ENCODE peak calls at places on chromosomes 12 and 14, in nine cellular contexts. P is coronary artery; Y is astrocyte of the cerebellum; L is heart left ventricle; V is GM12864; X is effector memory CD4-positive, alpha-beta T cell; Q is uterus; R is K562; Z is CD4-positive, CD25-positive, alpha-beta regulatory T cell. W is an unnamed sample.

GRCh38 chr12:66678640-66679268 is at the start of gene GRIP1:
- DNase-seq in L (no peak), P (no peak), V (no peak), Q (no peak), R (no peak), X (no peak), Z (no peak), Y (no peak), W (no peak)

GRCh38 chr12:80157640-80158039 is 58.3 kb downstream of the OTOGL start:
- DNase-seq in L (no peak), V (no peak), P (no peak), Y (no peak), X (no peak), Z (no peak), Q (no peak), R (no peak), W (no peak)

GRCh38 chr12:117339104-117339503 is 22.3 kb downstream of the NOS1 start:
- DNase-seq in Z (no peak), X (no peak), V (no peak), L (no peak), R (no peak), P (no peak), Q (no peak), Y (no peak), W (no peak)

GRCh38 chr12:123886931-123887582 is 85.6 kb downstream of the CCDC92 start:
- DNase-seq in Q (no peak), R (no peak), P (no peak), Z (no peak), V (no peak), Y (no peak), X (no peak), L (no peak), W (no peak)

GRCh38 chr12:76777765-76778216 is 13.9 kb downstream of the ZDHHC17 start:
- DNase-seq in R (peak), Z (no peak), Q (no peak), V (peak), Y (no peak), P (no peak), L (no peak), X (no peak), W (no peak)

GRCh38 chr12:83183132-83183531 is 496.4 kb downstream of the TMTC2 start:
- DNase-seq in R (no peak), X (no peak), P (no peak), Q (no peak), Y (no peak), L (no peak), V (no peak), Z (no peak), W (no peak)

GRCh38 chr12:31220061-31220460 is 105.9 kb downstream of the SINHCAF start:
- DNase-seq in R (no peak), L (no peak), V (no peak), Z (no peak), X (no peak), P (no peak), Q (no peak), Y (no peak), W (no peak)

GRCh38 chr12:118374909-118375308 is 1.4 kb upstream of the SUDS3 start:
- DNase-seq in R (no peak), Y (no peak), L (no peak), V (no peak), P (no peak), X (no peak), Z (no peak), Q (no peak), W (no peak)

GRCh38 chr12:2283910-2284309 is 231.1 kb downstream of the CACNA1C start:
- DNase-seq in Y (no peak), X (no peak), Z (no peak), R (no peak), V (no peak), P (no peak), Q (no peak), L (peak), W (no peak)

GRCh38 chr14:100662850-100663527 is 63.7 kb upstream of the DLK1 start:
- DNase-seq in L (peak), V (no peak), Z (peak), X (peak), Q (peak), R (peak), P (no peak), Y (no peak), W (peak)

GRCh38 chr12:70842136-70842535 is 78.4 kb downstream of the PTPRR start:
- DNase-seq in Y (no peak), L (no peak), R (no peak), Q (no peak), Z (no peak), V (no peak), P (no peak), X (no peak), W (no peak)

GRCh38 chr14:29459967-29460366 is 467.7 kb downstream of the PRKD1 start:
- DNase-seq in R (no peak), Y (no peak), L (no peak), P (no peak), Q (no peak), X (no peak), V (no peak), Z (no peak), W (no peak)

GRCh38 chr14:91323671-91324605 is 79.4 kb upstream of the GPR68 start:
- DNase-seq in R (peak), V (peak), Q (peak), Y (peak), Z (peak), P (peak), L (peak), X (peak), W (peak)

GRCh38 chr12:1634590-1635191 is 5.7 kb downstream of the WNT5B start:
- DNase-seq in X (peak), L (peak), P (no peak), Q (peak), R (peak), V (no peak), Y (peak), Z (peak), W (peak)

GRCh38 chr12:123602651-123603195 is 824 bp downstream of the DDX55 start:
- DNase-seq in X (no peak), Q (no peak), Z (no peak), V (no peak), P (no peak), Y (no peak), R (peak), L (no peak), W (no peak)

GRCh38 chr12:76879710-76880025 is 849 bp upstream of the CSRP2 start:
- DNase-seq in V (no peak), R (no peak), Q (no peak), X (no peak), P (peak), Y (no peak), Z (no peak), L (no peak), W (no peak)

GRCh38 chr14:36509056-36509917 is 10.7 kb downstream of the NKX2-1 start:
- DNase-seq in L (no peak), X (no peak), P (no peak), Q (no peak), Z (no peak), Y (no peak), V (no peak), R (no peak), W (no peak)

GRCh38 chr12:56013482-56013881 is 7.4 kb upstream of the IKZF4 start:
- DNase-seq in P (no peak), Y (no peak), X (no peak), L (no peak), V (no peak), R (no peak), Q (no peak), Z (no peak), W (no peak)

GRCh38 chr14:67575684-67576083 is 24.4 kb downstream of the PIGH start:
- DNase-seq in P (no peak), X (no peak), R (peak), L (no peak), Z (no peak), V (no peak), Y (no peak), Q (no peak), W (no peak)

GRCh38 chr14:55354500-55354899 is 57.1 kb downstream of the ATG14 start:
- DNase-seq in L (peak), Y (peak), R (peak), P (no peak), X (peak), Q (peak), V (no peak), Z (peak), W (peak)

GRCh38 chr12:5171701-5172100 is 128.0 kb downstream of the KCNA5 start:
- DNase-seq in Q (no peak), R (peak), V (no peak), Y (peak), L (peak), Z (no peak), X (no peak), P (no peak), W (no peak)

GRCh38 chr12:87866602-87867292 is 162.5 kb downstream of the C12orf50 start:
- DNase-seq in Z (no peak), Y (no peak), X (no peak), R (no peak), L (no peak), P (no peak), V (no peak), Q (no peak), W (no peak)

GRCh38 chr12:127926004-127926403 is 341.0 kb upstream of the TMEM132C start:
- DNase-seq in X (no peak), P (no peak), Q (peak), Z (no peak), L (no peak), R (no peak), V (no peak), Y (peak), W (no peak)

GRCh38 chr12:125528300-125528699 is 463.1 kb downstream of the AACS start:
- DNase-seq in V (no peak), Q (no peak), X (no peak), R (no peak), L (no peak), Y (no peak), P (no peak), Z (no peak), W (no peak)

GRCh38 chr14:88323086-88323519 is at the start of gene KCNK10:
- DNase-seq in P (no peak), Y (no peak), Q (no peak), V (no peak), R (no peak), X (no peak), Z (no peak), L (no peak), W (no peak)

GRCh38 chr12:123091756-123092155 is 59.1 kb downstream of the PITPNM2 start:
- DNase-seq in R (no peak), Z (no peak), X (no peak), L (no peak), Q (no peak), V (no peak), Y (no peak), P (no peak), W (no peak)

GRCh38 chr14:103155013-103155412 is 31.8 kb downstream of the TNFAIP2 start:
- DNase-seq in Z (no peak), R (no peak), V (no peak), P (peak), Q (no peak), Y (no peak), L (peak), X (no peak), W (no peak)

GRCh38 chr12:104248444-104248843 is 32.9 kb downstream of the TXNRD1 start:
- DNase-seq in L (no peak), Y (no peak), Q (no peak), X (no peak), P (no peak), V (no peak), R (no peak), Z (no peak), W (no peak)

GRCh38 chr12:25997401-25997973 is 39.0 kb downstream of the RASSF8 start:
- DNase-seq in L (no peak), Z (no peak), R (no peak), Y (peak), Q (no peak), V (no peak), P (no peak), X (no peak), W (no peak)

GRCh38 chr12:87870493-87870892 is 158.7 kb downstream of the C12orf50 start:
- DNase-seq in Z (no peak), X (no peak), V (no peak), Y (no peak), P (no peak), L (no peak), Q (no peak), R (no peak), W (no peak)

GRCh38 chr12:58922849-58923248 is 2.5 kb upstream of the LRIG3 start:
- DNase-seq in Z (no peak), L (no peak), Y (no peak), P (no peak), R (no peak), X (no peak), V (no peak), Q (no peak), W (no peak)

GRCh38 chr14:90000935-90001334 is 45.2 kb downstream of the TDP1 start:
- DNase-seq in P (no peak), X (no peak), R (no peak), Q (no peak), V (no peak), Y (no peak), Z (no peak), L (no peak), W (no peak)

GRCh38 chr12:112870267-112870980 is 36.3 kb upstream of the OAS1 start:
- DNase-seq in L (no peak), Y (no peak), P (peak), Q (no peak), V (no peak), X (no peak), Z (no peak), R (no peak), W (no peak)

GRCh38 chr12:76927170-76927784 is 48.5 kb upstream of the CSRP2 start:
- DNase-seq in P (no peak), V (peak), Z (no peak), X (no peak), R (peak), Q (no peak), Y (no peak), L (no peak), W (no peak)

GRCh38 chr14:93964820-93965286 is 11.5 kb downstream of the ASB2 start:
- DNase-seq in L (no peak), P (no peak), Z (no peak), Y (no peak), X (no peak), R (no peak), Q (no peak), V (no peak), W (no peak)

GRCh38 chr12:57739387-57739786 is 845 bp upstream of the AGAP2 start:
- DNase-seq in Y (no peak), Q (no peak), X (no peak), V (no peak), R (no peak), L (no peak), P (no peak), Z (no peak), W (no peak)

GRCh38 chr12:57736743-57737466 is 1.6 kb downstream of the AGAP2 start:
- DNase-seq in R (peak), Y (no peak), Q (no peak), X (no peak), L (no peak), P (no peak), V (no peak), Z (no peak), W (peak)

GRCh38 chr12:57738661-57739237 is at the start of gene AGAP2:
- DNase-seq in P (no peak), X (no peak), Z (no peak), L (no peak), R (peak), V (no peak), Y (no peak), Q (no peak), W (no peak)

GRCh38 chr12:57737467-57738141 is 938 bp downstream of the AGAP2 start:
- DNase-seq in Q (no peak), Y (no peak), P (no peak), Z (no peak), L (no peak), R (no peak), V (no peak), X (no peak), W (no peak)

DNA sequence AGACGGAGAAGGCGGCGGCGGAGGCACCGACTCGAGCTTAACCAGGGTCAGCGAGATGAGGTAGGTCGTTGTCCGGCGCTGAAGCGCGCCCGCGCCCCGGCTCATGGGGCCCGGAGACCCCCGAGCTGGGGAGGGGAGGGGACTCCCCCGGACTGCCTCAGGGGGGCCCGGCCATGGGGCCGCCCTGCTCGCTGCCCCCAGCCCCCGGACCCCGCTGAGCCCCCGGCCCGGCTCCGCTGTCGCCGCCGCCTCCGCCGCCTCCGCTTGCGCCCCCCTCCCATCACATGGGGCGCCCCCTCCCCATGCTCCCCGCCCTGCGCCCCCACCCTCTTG is 434 bp downstream of the AGAP2 start:
- DNase-seq in V (no peak), Y (no peak), L (no peak), P (no peak), Q (no peak), X (no peak), R (no peak), Z (no peak), W (no peak)
- H3K4me3 ChIP-seq in V (no peak), Y (peak), L (peak), P (peak), Q (no peak), X (no peak), R (no peak), Z (no peak), W (no peak)

DNA sequence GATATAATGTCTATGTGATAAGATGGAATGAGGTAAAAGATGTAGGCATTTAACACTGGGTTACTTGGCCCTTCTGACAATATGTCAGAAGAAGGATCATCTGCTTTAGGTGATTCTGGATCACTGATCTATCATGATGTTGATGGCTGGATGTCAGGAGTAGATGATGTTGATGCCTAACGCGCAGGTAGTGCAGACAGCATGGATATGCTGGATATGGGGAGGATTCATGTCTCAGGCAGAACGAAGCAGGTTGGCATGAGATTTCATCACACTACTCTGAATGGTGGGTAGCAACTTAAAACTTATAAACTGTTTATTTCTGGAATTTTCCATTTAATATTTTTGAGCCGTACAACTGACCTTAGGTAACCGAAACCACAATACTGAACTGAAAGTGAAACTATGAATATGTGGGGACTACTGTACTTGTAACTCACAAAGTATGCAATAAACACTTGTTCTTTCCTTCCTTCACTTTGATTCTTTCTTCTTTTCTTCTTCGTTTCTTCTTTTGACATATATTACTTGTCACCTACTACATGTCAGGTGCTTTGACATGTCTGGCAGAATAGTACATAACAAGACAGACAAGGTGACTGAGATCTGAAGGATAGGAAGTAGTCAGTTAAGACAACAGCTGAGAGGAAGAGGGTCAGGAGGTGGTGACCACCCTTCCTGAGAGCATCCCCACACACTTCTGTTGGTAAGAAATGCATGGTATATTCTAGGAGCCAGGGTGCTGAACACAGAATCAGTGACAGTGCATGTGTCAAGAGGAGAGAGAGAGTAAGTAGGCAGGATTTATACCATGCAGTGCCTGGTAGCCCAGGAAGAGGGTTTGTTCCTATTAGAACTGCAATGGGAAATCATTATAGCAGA is 238.8 kb downstream of the PPFIA2 start:
- DNase-seq in L (no peak), V (no peak), Q (no peak), X (no peak), P (no peak), R (no peak), Z (no peak), Y (no peak), W (no peak)
- H3K4me3 ChIP-seq in L (peak), V (no peak), Q (no peak), X (no peak), P (peak), R (no peak), Z (no peak), Y (no peak), W (no peak)

DNA sequence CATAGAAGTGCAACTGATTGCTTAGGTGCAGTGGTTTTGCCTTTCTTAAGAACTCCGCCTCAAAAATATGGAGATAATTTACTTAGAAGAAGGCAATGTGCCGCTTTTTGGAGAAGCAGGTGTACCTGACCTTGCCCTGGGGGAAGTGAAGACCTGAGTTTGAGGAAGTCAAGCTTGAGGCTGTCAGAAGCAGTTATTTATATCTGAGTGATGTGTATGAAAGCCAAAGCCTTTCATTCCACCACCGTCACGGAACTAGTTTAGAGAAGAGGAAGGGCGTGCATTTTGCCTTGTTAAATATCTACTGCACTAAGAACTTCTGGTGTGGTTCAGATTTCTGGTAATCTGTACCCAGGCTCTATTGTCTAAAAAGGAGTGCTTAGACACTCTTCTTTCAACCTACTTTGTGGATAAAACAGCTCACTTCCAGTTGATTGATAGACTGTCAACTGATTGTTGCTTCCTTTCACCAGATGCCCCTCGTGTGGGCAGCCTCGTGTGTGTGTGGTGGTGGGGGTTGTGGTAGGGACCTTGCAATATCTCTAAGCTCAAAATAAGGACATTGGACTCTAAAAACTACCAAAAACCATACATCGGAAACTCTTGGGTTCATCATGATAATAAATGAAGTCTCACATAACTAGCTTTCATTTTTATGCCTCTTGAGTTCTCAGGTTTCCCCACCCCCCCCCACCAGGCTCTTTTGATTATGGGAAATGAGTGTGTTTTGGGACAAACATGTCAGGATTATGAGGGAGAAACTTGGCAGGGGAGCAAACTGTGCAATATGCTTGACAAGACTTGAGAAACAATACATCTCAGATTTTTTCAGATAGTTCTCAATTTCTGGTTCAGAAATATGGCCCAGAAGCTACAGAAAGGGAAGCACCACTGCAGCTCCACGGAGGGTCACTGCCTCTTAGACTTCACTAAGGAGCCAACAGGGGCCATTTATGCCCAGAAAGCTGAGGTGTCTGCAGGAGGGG is 78.6 kb downstream of the ARF6 start:
- DNase-seq in L (no peak), V (peak), Y (no peak), X (peak), Z (peak), Q (no peak), P (no peak), R (peak), W (peak)
- H3K4me3 ChIP-seq in L (no peak), V (peak), Y (no peak), X (peak), Z (peak), Q (no peak), P (no peak), R (no peak), W (peak)

DNA sequence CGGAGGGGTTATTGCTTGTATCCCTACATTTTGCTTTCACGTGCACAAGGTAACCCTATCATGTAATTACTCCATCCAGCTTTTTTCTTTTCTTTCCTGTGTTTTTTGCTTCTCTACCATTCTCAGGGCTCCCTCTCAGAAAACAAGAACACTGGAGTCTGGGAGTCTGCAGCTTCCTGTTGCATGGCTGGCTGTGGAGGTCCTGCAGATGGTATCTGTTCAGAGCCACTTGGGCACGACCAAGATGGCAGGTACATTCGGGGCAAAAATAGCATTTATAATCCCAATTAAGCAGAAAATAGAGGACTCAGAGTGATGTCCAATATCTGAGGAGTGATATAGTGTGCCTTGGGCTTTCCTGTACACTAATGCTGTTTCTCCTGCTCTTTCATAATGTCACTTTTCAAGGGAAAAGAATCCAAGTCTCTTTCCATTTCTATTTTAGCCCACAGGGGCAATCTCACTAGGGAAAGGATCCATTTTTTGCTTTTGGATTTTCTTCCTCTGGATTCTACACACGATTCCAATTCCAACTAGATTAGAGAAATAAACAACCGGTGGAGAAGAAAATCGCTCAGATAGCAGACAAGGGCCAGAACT is 3.2 kb upstream of the NUMB start:
- DNase-seq in Z (no peak), V (no peak), P (no peak), Q (no peak), R (peak), X (no peak), Y (no peak), L (no peak), W (no peak)
- H3K4me3 ChIP-seq in Z (no peak), V (no peak), P (peak), Q (no peak), R (no peak), X (no peak), Y (no peak), L (peak), W (no peak)

W was measured in CD8-positive, alpha-beta memory T cell.